ENCODE peak calls at places on chromosomes 1 and 21, in eight cellular contexts. H is astrocyte of the spinal cord; E is endothelial cell; W is CD8-positive, alpha-beta T cell; Y is progenitor cell of endocrine pancreas; Z is AG10803; D is fibroblast of mammary gland; Q is DND-41. V is an unnamed sample.

GRCh38 chr21:41786521-41786987 is 19.7 kb upstream of the RIPK4 start:
- DNase-seq in E (no peak), D (no peak), Z (peak), Y (no peak), Q (no peak), W (no peak), H (peak), V (no peak)

GRCh38 chr1:223489439-223489838 is 96.2 kb downstream of the CCDC185 start:
- DNase-seq in H (no peak), Q (no peak), W (no peak), Z (no peak), E (no peak), D (no peak), Y (no peak), V (no peak)

GRCh38 chr1:220182081-220182480 is 88.1 kb downstream of the IARS2 start:
- DNase-seq in E (no peak), W (no peak), Q (no peak), H (no peak), Y (no peak), Z (no peak), D (no peak), V (no peak)

GRCh38 chr21:39670741-39671140 is 58.0 kb downstream of the B3GALT5 start:
- DNase-seq in Q (no peak), Y (no peak), H (no peak), D (no peak), Z (peak), W (no peak), E (no peak), V (no peak)

GRCh38 chr1:156625436-156626078 is 6.3 kb downstream of the HAPLN2 start:
- DNase-seq in Q (peak), Z (peak), D (peak), H (peak), Y (peak), E (peak), W (peak), V (peak)

GRCh38 chr1:6690186-6690585 is 11.4 kb downstream of the DNAJC11 start:
- DNase-seq in E (no peak), Z (no peak), D (no peak), H (no peak), W (no peak), Y (no peak), Q (no peak), V (no peak)

GRCh38 chr21:15976807-15977206 is 247.0 kb downstream of the USP25 start:
- DNase-seq in Z (no peak), W (no peak), E (peak), H (no peak), D (peak), Y (no peak), Q (peak), V (no peak)

GRCh38 chr1:83512371-83513004 is 486.4 kb downstream of the TTLL7 start:
- DNase-seq in Z (no peak), H (no peak), E (no peak), Q (no peak), W (no peak), Y (no peak), D (no peak), V (no peak)

GRCh38 chr1:1778827-1779675 is 781 bp upstream of the NADK start:
- DNase-seq in W (peak), H (no peak), Z (no peak), D (no peak), Y (peak), Q (peak), E (peak), V (peak)

GRCh38 chr1:145991799-145992412 is 4.5 kb downstream of the TXNIP start:
- DNase-seq in Q (no peak), H (no peak), Y (no peak), W (no peak), D (no peak), Z (no peak), E (no peak), V (no peak)

GRCh38 chr1:187203257-187203656 is 374.5 kb downstream of the PLA2G4A start:
- DNase-seq in Z (peak), E (no peak), D (peak), Y (no peak), H (peak), Q (no peak), W (no peak), V (no peak)

GRCh38 chr1:65178235-65178634 is 30.2 kb downstream of the AK4 start:
- DNase-seq in H (no peak), E (no peak), W (no peak), D (no peak), Y (no peak), Q (no peak), Z (no peak), V (no peak)

GRCh38 chr1:7261490-7261889 is 476.2 kb downstream of the CAMTA1 start:
- DNase-seq in D (no peak), Q (no peak), Z (no peak), W (no peak), Y (no peak), H (no peak), E (no peak), V (no peak)

DNA sequence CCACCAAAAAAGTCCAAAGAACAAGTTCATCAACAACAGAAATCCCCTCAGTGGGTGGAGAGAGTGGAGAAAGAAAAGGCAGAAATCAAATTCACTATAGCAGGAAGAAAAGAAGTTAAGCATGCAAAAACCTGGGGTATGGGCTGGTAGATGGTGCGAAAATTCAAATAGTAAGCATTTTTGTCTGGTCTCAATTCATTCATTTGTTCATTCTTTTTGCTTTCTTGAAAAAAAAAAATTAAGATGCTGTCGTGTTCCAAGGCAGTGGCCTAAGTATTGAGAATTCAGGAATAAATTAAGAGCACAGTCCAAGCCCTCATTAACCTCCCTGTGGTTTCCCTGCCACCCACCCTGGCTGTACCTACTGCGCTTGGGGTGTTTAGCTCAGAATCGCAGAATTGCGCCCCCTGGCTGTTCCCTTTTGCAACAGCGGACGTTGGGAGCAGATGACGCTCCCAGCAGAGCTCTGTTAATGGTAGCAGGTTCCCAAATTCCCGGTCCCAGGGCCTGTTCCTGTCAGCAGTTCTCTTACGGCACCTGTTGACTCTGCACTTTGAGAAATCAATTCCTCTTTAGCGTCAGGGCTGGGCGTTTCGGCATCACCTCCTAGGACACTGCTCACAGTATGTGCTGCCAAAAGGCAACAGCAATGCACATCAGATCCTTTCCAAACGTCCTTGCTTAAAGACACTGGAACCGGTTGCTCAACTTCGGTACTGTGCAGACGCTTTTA is 34.0 kb upstream of the SSX2IP start:
- DNase-seq in W (peak), Y (no peak), Q (peak), E (peak), D (no peak), Z (no peak), H (no peak), V (peak)
- TF ChIP-seq CTCF in W (peak), Y (peak), Q (peak), E (peak), D (no peak), Z (no peak), H (peak), V (peak)

GRCh38 chr1:234108921-234109320 is 204.4 kb downstream of the SLC35F3 start:
- DNase-seq in Q (no peak), E (no peak), Z (peak), H (peak), Y (no peak), D (no peak), W (no peak), V (no peak)

GRCh38 chr1:234107416-234108021 is 203.0 kb downstream of the SLC35F3 start:
- DNase-seq in D (no peak), Y (no peak), Q (no peak), E (no peak), Z (no peak), H (no peak), W (no peak), V (no peak)

GRCh38 chr1:234114648-234115307 is 210.3 kb downstream of the SLC35F3 start:
- DNase-seq in Q (peak), D (peak), W (no peak), E (peak), H (peak), Z (peak), Y (no peak), V (peak)

GRCh38 chr1:234109840-234110239 is 205.4 kb downstream of the SLC35F3 start:
- DNase-seq in Y (no peak), Q (no peak), D (no peak), H (no peak), W (no peak), E (no peak), Z (no peak), V (no peak)

GRCh38 chr1:234111458-234112142 is 207.1 kb downstream of the SLC35F3 start:
- DNase-seq in Z (peak), E (peak), W (no peak), Y (peak), Q (no peak), H (peak), D (no peak), V (peak)
- TF ChIP-seq CTCF in Z (no peak), E (no peak), W (no peak), Y (peak), Q (peak), H (peak), D (no peak), V (no peak)

DNA sequence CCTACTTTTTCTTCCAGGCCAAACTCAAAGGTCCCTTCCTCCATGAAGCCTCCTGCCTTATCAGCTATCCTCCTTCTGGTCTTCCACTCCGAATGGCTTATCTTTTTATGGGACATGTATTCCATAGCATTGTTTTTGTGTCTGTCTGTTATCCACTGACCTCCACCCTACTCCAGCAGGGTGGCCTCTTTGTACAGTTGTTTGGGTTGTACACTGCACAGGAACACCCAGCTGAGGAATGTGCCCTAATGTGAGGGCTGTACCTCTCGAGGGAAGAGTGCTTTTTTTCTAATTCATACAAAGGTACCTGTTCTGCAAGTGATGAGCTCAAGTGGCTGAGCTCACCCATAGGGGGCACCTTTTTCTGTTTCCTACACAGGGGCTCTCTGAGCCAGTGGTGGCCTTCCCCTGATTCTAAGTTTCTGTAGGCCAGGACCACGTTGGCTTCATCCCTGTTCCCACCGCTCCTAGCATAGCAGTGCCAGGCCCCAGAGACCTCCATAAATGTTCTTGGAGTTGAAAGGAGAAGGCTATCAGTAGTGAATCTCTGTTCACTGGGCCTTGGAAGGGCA is 108.2 kb downstream of the FOXD2 start:
- DNase-seq in E (no peak), D (no peak), Q (no peak), W (no peak), H (no peak), Y (no peak), Z (no peak), V (no peak)
- TF ChIP-seq CTCF in E (no peak), D (no peak), Q (no peak), W (no peak), H (no peak), Y (peak), Z (no peak), V (no peak)

DNA sequence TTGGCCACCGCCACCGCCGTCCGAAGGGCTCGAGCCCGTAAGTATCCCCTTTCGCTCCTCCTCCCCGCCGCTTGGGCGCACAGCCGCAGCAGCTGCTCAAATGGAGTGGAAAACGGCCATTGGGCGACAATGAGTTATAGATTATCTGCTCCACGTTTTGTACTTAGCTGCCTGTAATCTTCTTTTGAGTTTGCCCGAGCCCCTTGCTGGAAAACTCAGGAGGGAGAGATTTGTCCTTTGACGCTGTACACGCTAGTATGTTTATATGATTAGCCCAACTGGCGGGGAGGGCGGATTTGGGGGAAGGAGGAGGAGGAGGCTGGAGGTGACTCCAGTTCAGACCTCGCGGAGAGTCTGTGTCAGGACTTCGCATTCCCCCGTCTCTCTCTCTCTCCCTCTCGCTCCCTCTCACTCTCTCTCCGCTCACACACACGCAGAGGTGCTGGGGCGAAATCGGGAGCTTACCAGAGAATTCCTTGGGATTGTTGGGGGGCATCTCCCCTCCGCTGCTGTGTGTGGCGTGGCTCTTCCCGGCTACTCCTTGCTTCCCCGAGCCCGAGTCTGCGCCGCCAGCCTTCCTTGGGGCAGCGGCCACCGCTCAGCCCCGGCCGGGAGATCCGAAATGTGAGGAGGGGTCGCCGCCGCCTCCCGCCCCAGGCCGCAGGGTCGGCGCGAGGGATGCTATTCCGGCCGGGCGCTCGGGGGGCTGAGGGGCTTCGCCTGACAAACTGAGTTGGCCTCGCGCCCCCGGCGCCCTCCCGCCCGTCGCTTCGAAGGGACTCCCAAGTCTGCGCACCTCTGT is 499 bp downstream of the ADGRL2 start:
- DNase-seq in Y (peak), W (no peak), H (peak), Q (no peak), E (peak), Z (peak), D (peak), V (peak)
- TF ChIP-seq CTCF in Y (no peak), W (no peak), H (no peak), Q (no peak), E (no peak), Z (no peak), D (no peak), V (no peak)

GRCh38 chr1:54126271-54126815 is 26.5 kb downstream of the CDCP2 start:
- DNase-seq in Y (no peak), Z (no peak), H (peak), W (no peak), D (peak), Q (no peak), E (no peak), V (no peak)

GRCh38 chr1:54124906-54125305 is 27.9 kb downstream of the CDCP2 start:
- DNase-seq in E (no peak), Z (no peak), W (no peak), D (no peak), Y (no peak), H (no peak), Q (no peak), V (no peak)

GRCh38 chr1:54127594-54127993 is 25.2 kb downstream of the CDCP2 start:
- DNase-seq in Y (no peak), D (no peak), H (no peak), E (no peak), W (no peak), Q (no peak), Z (no peak), V (no peak)

GRCh38 chr1:54124472-54124871 is 28.3 kb downstream of the CDCP2 start:
- DNase-seq in Z (no peak), E (no peak), Y (no peak), D (no peak), H (no peak), Q (no peak), W (no peak), V (no peak)

GRCh38 chr1:54125671-54126070 is 27.1 kb downstream of the CDCP2 start:
- DNase-seq in Q (no peak), E (no peak), Z (no peak), D (no peak), W (no peak), H (peak), Y (no peak), V (no peak)
- TF ChIP-seq CTCF in Q (peak), E (no peak), Z (peak), D (no peak), W (no peak), H (peak), Y (no peak), V (no peak)

DNA sequence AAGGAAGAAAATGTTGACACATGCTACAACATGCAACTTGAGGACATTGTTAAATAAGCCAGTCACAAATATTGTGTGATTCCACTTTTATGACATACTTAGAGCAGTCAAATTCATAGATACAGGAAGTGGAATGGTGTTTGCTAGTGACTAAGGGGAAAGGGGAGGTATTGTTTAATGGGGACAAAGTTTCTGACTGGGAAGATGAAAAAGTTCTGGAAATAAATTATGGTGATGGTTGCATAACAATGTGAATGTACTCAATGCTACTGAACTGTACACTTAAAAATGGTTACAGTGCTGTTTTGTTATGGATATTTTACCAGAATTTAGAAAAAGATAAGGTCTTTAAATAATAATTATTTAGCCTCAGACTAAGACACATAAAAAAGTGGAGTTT is 77.7 kb downstream of the RHOU start:
- DNase-seq in Z (no peak), E (no peak), D (no peak), Y (no peak), Q (no peak), W (no peak), H (no peak), V (no peak)
- TF ChIP-seq CTCF in Z (no peak), E (no peak), D (no peak), Y (no peak), Q (no peak), W (no peak), H (no peak), V (no peak)

GRCh38 chr1:17653728-17654351 is 101.3 kb upstream of the ACTL8 start:
- DNase-seq in W (peak), Y (peak), Q (peak), H (peak), E (peak), Z (peak), D (peak), V (peak)
- TF ChIP-seq CTCF in W (peak), Y (peak), Q (peak), H (peak), E (peak), Z (peak), D (peak), V (peak)

GRCh38 chr1:183956559-183957188 is 80.9 kb downstream of the COLGALT2 start:
- DNase-seq in Z (peak), W (peak), D (peak), H (peak), Q (peak), Y (no peak), E (no peak), V (no peak)
- TF ChIP-seq CTCF in Z (peak), W (no peak), D (peak), H (peak), Q (peak), Y (no peak), E (no peak), V (no peak)